ENCODE peak calls at places on chromosome 21, in four cellular contexts. H is SK-N-SH, C is HepG2, N is H1. O is an unnamed sample.

GRCh38 chr21:15617968-15618367 is 111.8 kb upstream of the USP25 start:
- DNase-seq in H (peak), C (no peak), N (no peak), O (no peak)

GRCh38 chr21:26445440-26445839 is 127.6 kb downstream of the CYYR1 start:
- DNase-seq in H (no peak), C (no peak), N (no peak), O (no peak)

GRCh38 chr21:38979271-38980196 is 173.8 kb downstream of the ETS2 start:
- DNase-seq in H (no peak), C (no peak), N (peak), O (no peak)

GRCh38 chr21:39441502-39442475 is 3.8 kb downstream of the LCA5L start:
- DNase-seq in H (peak), C (peak), N (no peak), O (no peak)

GRCh38 chr21:29208044-29208665 is 77.7 kb downstream of the MAP3K7CL start:
- DNase-seq in H (no peak), C (no peak), N (no peak), O (no peak)

GRCh38 chr21:36193200-36193599 is 36.6 kb downstream of the DOP1B start:
- DNase-seq in H (no peak), C (no peak), N (no peak), O (no peak)

GRCh38 chr21:14114251-14114650 is 96.5 kb downstream of the LIPI start:
- DNase-seq in H (no peak), C (no peak), N (no peak), O (no peak)

GRCh38 chr21:38327984-38328383 is 71.2 kb downstream of the KCNJ15 start:
- DNase-seq in H (no peak), C (no peak), N (no peak), O (peak)

GRCh38 chr21:26833011-26833410 is 12.2 kb downstream of the ADAMTS1 start:
- DNase-seq in H (no peak), C (no peak), N (no peak), O (no peak)

GRCh38 chr21:28627691-28628090 is 365.0 kb downstream of the LTN1 start:
- DNase-seq in H (no peak), C (no peak), N (no peak), O (no peak)

GRCh38 chr21:28959367-28960099 is 33.1 kb downstream of the LTN1 start:
- DNase-seq in H (no peak), C (peak), N (no peak), O (no peak)

GRCh38 chr21:36257657-36258056 is 62.3 kb upstream of the MORC3 start:
- DNase-seq in H (no peak), C (no peak), N (no peak), O (no peak)

GRCh38 chr21:34043333-34043732 is 30.0 kb upstream of the MRPS6 start:
- DNase-seq in H (no peak), C (no peak), N (no peak), O (no peak)

GRCh38 chr21:39022901-39023693 is 160.2 kb downstream of the PSMG1 start:
- DNase-seq in H (no peak), C (peak), N (no peak), O (no peak)

GRCh38 chr21:46532080-46532479 is 72.8 kb downstream of the S100B start:
- DNase-seq in H (no peak), C (no peak), N (no peak), O (no peak)

DNA sequence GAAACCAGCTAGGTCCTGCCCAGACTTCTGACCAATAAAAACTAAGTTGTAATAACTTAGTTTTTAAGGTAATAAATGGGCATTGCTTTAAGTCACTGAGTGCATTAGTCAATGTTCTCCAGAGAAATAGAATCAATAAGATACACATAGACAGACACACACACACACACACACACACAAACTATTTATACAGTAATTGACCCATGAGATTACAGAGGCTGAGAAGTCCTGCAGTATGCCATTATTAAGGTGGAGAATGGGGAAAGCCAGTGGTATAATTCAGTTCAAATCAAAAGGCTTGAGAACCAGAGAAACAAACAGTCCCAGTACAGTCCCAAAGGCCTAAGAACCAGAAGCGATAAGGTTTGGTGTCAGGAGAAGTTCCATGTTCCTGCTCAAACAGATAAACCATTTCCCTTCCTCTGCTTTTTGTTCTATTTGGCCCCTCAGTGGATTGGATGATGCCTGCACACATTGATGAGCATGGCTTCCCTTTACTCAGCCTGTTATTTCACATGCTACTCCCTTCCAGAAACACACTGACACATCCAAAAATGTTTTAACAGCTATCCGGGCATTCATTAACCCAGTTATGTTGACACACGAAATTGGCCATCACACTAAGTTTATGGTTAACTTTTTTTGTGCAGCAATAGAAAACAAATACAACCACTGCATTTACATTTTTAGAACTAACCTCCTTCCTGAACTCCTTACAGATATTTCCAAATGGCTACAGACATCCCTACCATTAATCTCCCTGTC is 828.2 kb upstream of the NCAM2 start:
- DNase-seq in H (no peak), C (no peak), N (no peak), O (no peak)
- TF ChIP-seq TCF12 in H (no peak), C (no peak), N (no peak), O (no peak)

GRCh38 chr21:43370091-43370658 is 56.8 kb downstream of the SIK1 start:
- DNase-seq in H (no peak), C (no peak), N (no peak), O (no peak)
- TF ChIP-seq TCF12 in H (no peak), C (no peak), N (no peak), O (no peak)

GRCh38 chr21:45294509-45295291 is 7.0 kb upstream of the POFUT2 start:
- DNase-seq in H (peak), C (no peak), N (peak), O (no peak)
- TF ChIP-seq TCF12 in H (peak), C (no peak), N (no peak), O (no peak)

GRCh38 chr21:19900149-19900548 is 1098.1 kb upstream of the NCAM2 start:
- DNase-seq in H (no peak), C (no peak), N (no peak), O (no peak)
- TF ChIP-seq TCF12 in H (no peak), C (no peak), N (no peak), O (no peak)